ENCODE peak calls at places on chromosome 5, in nine cellular contexts. One of them, this sample, is unnamed.
A peak's percentile ranks its signal among the peaks of the same experiment; 100 is the strongest.

GRCh38 chr5:56610093-56610698 is 205.2 kb upstream of the MAP3K1 start:
- DNase-seq in progenitor cell of endocrine pancreas: no peak
- DNase-seq in A172: no peak
- DNase-seq in substantia nigra: no peak
- DNase-seq in tibial nerve: no peak
- DNase-seq in GM23248: no peak
- DNase-seq in RPMI7951: no peak
- DNase-seq in naive thymus-derived CD8-positive, alpha-beta T cell: no peak
- DNase-seq in NCI-H1092 treated with DMSO at 0.1 percent for 48 hours: no peak
- DNase-seq in this sample: no peak

GRCh38 chr5:103894882-103895281 is 332.3 kb upstream of the NUDT12 start:
- DNase-seq in progenitor cell of endocrine pancreas: no peak
- DNase-seq in A172: peak; percentile 62
- DNase-seq in substantia nigra: peak; percentile 34
- DNase-seq in tibial nerve: no peak
- DNase-seq in GM23248: no peak
- DNase-seq in RPMI7951: peak; percentile 7
- DNase-seq in naive thymus-derived CD8-positive, alpha-beta T cell: no peak
- DNase-seq in NCI-H1092 treated with DMSO at 0.1 percent for 48 hours: no peak
- DNase-seq in this sample: no peak

GRCh38 chr5:140182803-140183367 is 7.9 kb downstream of the CYSTM1 start:
- DNase-seq in progenitor cell of endocrine pancreas: no peak
- DNase-seq in A172: peak; percentile 64
- DNase-seq in substantia nigra: no peak
- DNase-seq in tibial nerve: no peak
- DNase-seq in GM23248: peak; percentile 84
- DNase-seq in RPMI7951: peak; percentile 32
- DNase-seq in naive thymus-derived CD8-positive, alpha-beta T cell: no peak
- DNase-seq in NCI-H1092 treated with DMSO at 0.1 percent for 48 hours: peak; percentile 10
- DNase-seq in this sample: peak; percentile 50

GRCh38 chr5:138466900-138467710 is 1.8 kb downstream of the EGR1 start:
- DNase-seq in progenitor cell of endocrine pancreas: no peak
- DNase-seq in A172: no peak
- DNase-seq in substantia nigra: no peak
- DNase-seq in tibial nerve: no peak
- DNase-seq in GM23248: peak; percentile 34
- DNase-seq in RPMI7951: peak; percentile 48
- DNase-seq in naive thymus-derived CD8-positive, alpha-beta T cell: no peak
- DNase-seq in NCI-H1092 treated with DMSO at 0.1 percent for 48 hours: no peak
- DNase-seq in this sample: peak; percentile 56

GRCh38 chr5:142841511-142842255 is 71.5 kb downstream of the ARHGAP26 start:
- DNase-seq in progenitor cell of endocrine pancreas: no peak
- DNase-seq in A172: no peak
- DNase-seq in substantia nigra: no peak
- DNase-seq in tibial nerve: peak; percentile 33
- DNase-seq in GM23248: peak; percentile 91
- DNase-seq in RPMI7951: peak; percentile 18
- DNase-seq in naive thymus-derived CD8-positive, alpha-beta T cell: no peak
- DNase-seq in NCI-H1092 treated with DMSO at 0.1 percent for 48 hours: no peak
- DNase-seq in this sample: peak; percentile 70

GRCh38 chr5:153896701-153897100 is 142.0 kb downstream of the FAM114A2 start:
- DNase-seq in progenitor cell of endocrine pancreas: no peak
- DNase-seq in A172: peak; percentile 29
- DNase-seq in substantia nigra: no peak
- DNase-seq in tibial nerve: no peak
- DNase-seq in GM23248: peak; percentile 65
- DNase-seq in RPMI7951: peak; percentile 47
- DNase-seq in naive thymus-derived CD8-positive, alpha-beta T cell: no peak
- DNase-seq in NCI-H1092 treated with DMSO at 0.1 percent for 48 hours: peak; percentile 66
- DNase-seq in this sample: no peak

GRCh38 chr5:141734501-141735231 is 52.6 kb upstream of the ARAP3 start:
- DNase-seq in progenitor cell of endocrine pancreas: peak; percentile 67
- DNase-seq in A172: peak; percentile 67
- DNase-seq in substantia nigra: no peak
- DNase-seq in tibial nerve: no peak
- DNase-seq in GM23248: peak; percentile 78
- DNase-seq in RPMI7951: peak; percentile 47
- DNase-seq in naive thymus-derived CD8-positive, alpha-beta T cell: no peak
- DNase-seq in NCI-H1092 treated with DMSO at 0.1 percent for 48 hours: peak; percentile 20
- DNase-seq in this sample: peak; percentile 47

GRCh38 chr5:102850503-102850902 is 95.4 kb downstream of the PAM start:
- DNase-seq in progenitor cell of endocrine pancreas: no peak
- DNase-seq in A172: no peak
- DNase-seq in substantia nigra: no peak
- DNase-seq in tibial nerve: no peak
- DNase-seq in GM23248: no peak
- DNase-seq in RPMI7951: no peak
- DNase-seq in naive thymus-derived CD8-positive, alpha-beta T cell: no peak
- DNase-seq in NCI-H1092 treated with DMSO at 0.1 percent for 48 hours: no peak
- DNase-seq in this sample: no peak

GRCh38 chr5:62152394-62153123 is 153.4 kb upstream of the KIF2A start:
- DNase-seq in progenitor cell of endocrine pancreas: no peak
- DNase-seq in A172: no peak
- DNase-seq in substantia nigra: peak; percentile 25
- DNase-seq in tibial nerve: no peak
- DNase-seq in GM23248: no peak
- DNase-seq in RPMI7951: no peak
- DNase-seq in naive thymus-derived CD8-positive, alpha-beta T cell: no peak
- DNase-seq in NCI-H1092 treated with DMSO at 0.1 percent for 48 hours: peak; percentile 10
- DNase-seq in this sample: no peak

GRCh38 chr5:40413747-40414146 is 266.0 kb upstream of the PTGER4 start:
- DNase-seq in progenitor cell of endocrine pancreas: no peak
- DNase-seq in A172: no peak
- DNase-seq in substantia nigra: no peak
- DNase-seq in tibial nerve: no peak
- DNase-seq in GM23248: peak; percentile 76
- DNase-seq in RPMI7951: peak; percentile 68
- DNase-seq in naive thymus-derived CD8-positive, alpha-beta T cell: no peak
- DNase-seq in NCI-H1092 treated with DMSO at 0.1 percent for 48 hours: no peak
- DNase-seq in this sample: no peak

GRCh38 chr5:6359941-6360683 is 18.2 kb downstream of the MED10 start:
- DNase-seq in progenitor cell of endocrine pancreas: no peak
- DNase-seq in A172: peak; percentile 2
- DNase-seq in substantia nigra: no peak
- DNase-seq in tibial nerve: no peak
- DNase-seq in GM23248: no peak
- DNase-seq in RPMI7951: peak; percentile 27
- DNase-seq in naive thymus-derived CD8-positive, alpha-beta T cell: peak; percentile 30
- DNase-seq in NCI-H1092 treated with DMSO at 0.1 percent for 48 hours: no peak
- DNase-seq in this sample: no peak

GRCh38 chr5:129460121-129460950 is at the start of gene ADAMTS19:
- DNase-seq in progenitor cell of endocrine pancreas: no peak
- DNase-seq in A172: no peak
- DNase-seq in substantia nigra: peak; percentile 17
- DNase-seq in tibial nerve: no peak
- DNase-seq in GM23248: peak; percentile 46
- DNase-seq in RPMI7951: no peak
- DNase-seq in naive thymus-derived CD8-positive, alpha-beta T cell: no peak
- DNase-seq in NCI-H1092 treated with DMSO at 0.1 percent for 48 hours: no peak
- DNase-seq in this sample: peak; percentile 28

GRCh38 chr5:62596691-62597090 is 18.1 kb downstream of the LRRC70 start:
- DNase-seq in progenitor cell of endocrine pancreas: no peak
- DNase-seq in A172: no peak
- DNase-seq in substantia nigra: no peak
- DNase-seq in tibial nerve: no peak
- DNase-seq in GM23248: peak; percentile 41
- DNase-seq in RPMI7951: no peak
- DNase-seq in naive thymus-derived CD8-positive, alpha-beta T cell: no peak
- DNase-seq in NCI-H1092 treated with DMSO at 0.1 percent for 48 hours: no peak
- DNase-seq in this sample: no peak

GRCh38 chr5:74947961-74948613 is 81.9 kb upstream of the FAM169A start:
- DNase-seq in progenitor cell of endocrine pancreas: no peak
- DNase-seq in A172: no peak
- DNase-seq in substantia nigra: no peak
- DNase-seq in tibial nerve: no peak
- DNase-seq in GM23248: peak; percentile 8
- DNase-seq in RPMI7951: no peak
- DNase-seq in naive thymus-derived CD8-positive, alpha-beta T cell: no peak
- DNase-seq in NCI-H1092 treated with DMSO at 0.1 percent for 48 hours: no peak
- DNase-seq in this sample: no peak

GRCh38 chr5:103668281-103668680 is 105.7 kb upstream of the NUDT12 start:
- DNase-seq in progenitor cell of endocrine pancreas: no peak
- DNase-seq in A172: no peak
- DNase-seq in substantia nigra: no peak
- DNase-seq in tibial nerve: no peak
- DNase-seq in GM23248: no peak
- DNase-seq in RPMI7951: no peak
- DNase-seq in naive thymus-derived CD8-positive, alpha-beta T cell: no peak
- DNase-seq in NCI-H1092 treated with DMSO at 0.1 percent for 48 hours: no peak
- DNase-seq in this sample: no peak

GRCh38 chr5:10481241-10481932 is 39.7 kb downstream of the ROPN1L start:
- DNase-seq in progenitor cell of endocrine pancreas: no peak
- DNase-seq in A172: no peak
- DNase-seq in substantia nigra: no peak
- DNase-seq in tibial nerve: no peak
- DNase-seq in GM23248: no peak
- DNase-seq in RPMI7951: no peak
- DNase-seq in naive thymus-derived CD8-positive, alpha-beta T cell: no peak
- DNase-seq in NCI-H1092 treated with DMSO at 0.1 percent for 48 hours: no peak
- DNase-seq in this sample: no peak

GRCh38 chr5:569358-569867 is 42.7 kb upstream of the CEP72 start:
- DNase-seq in progenitor cell of endocrine pancreas: no peak
- DNase-seq in A172: no peak
- DNase-seq in substantia nigra: no peak
- DNase-seq in tibial nerve: no peak
- DNase-seq in GM23248: no peak
- DNase-seq in RPMI7951: no peak
- DNase-seq in naive thymus-derived CD8-positive, alpha-beta T cell: no peak
- DNase-seq in NCI-H1092 treated with DMSO at 0.1 percent for 48 hours: no peak
- DNase-seq in this sample: no peak

GRCh38 chr5:179149278-179149677 is 89.1 kb downstream of the ZNF354C start:
- DNase-seq in progenitor cell of endocrine pancreas: no peak
- DNase-seq in A172: no peak
- DNase-seq in substantia nigra: no peak
- DNase-seq in tibial nerve: no peak
- DNase-seq in GM23248: no peak
- DNase-seq in RPMI7951: no peak
- DNase-seq in naive thymus-derived CD8-positive, alpha-beta T cell: no peak
- DNase-seq in NCI-H1092 treated with DMSO at 0.1 percent for 48 hours: no peak
- DNase-seq in this sample: no peak

GRCh38 chr5:61731946-61732314 is 399.9 kb downstream of the ZSWIM6 start:
- DNase-seq in progenitor cell of endocrine pancreas: no peak
- DNase-seq in A172: no peak
- DNase-seq in substantia nigra: no peak
- DNase-seq in tibial nerve: no peak
- DNase-seq in GM23248: no peak
- DNase-seq in RPMI7951: no peak
- DNase-seq in naive thymus-derived CD8-positive, alpha-beta T cell: no peak
- DNase-seq in NCI-H1092 treated with DMSO at 0.1 percent for 48 hours: no peak
- DNase-seq in this sample: no peak

GRCh38 chr5:39384271-39384670 is 20.0 kb upstream of the C9 start:
- DNase-seq in progenitor cell of endocrine pancreas: no peak
- DNase-seq in A172: no peak
- DNase-seq in substantia nigra: no peak
- DNase-seq in tibial nerve: no peak
- DNase-seq in GM23248: no peak
- DNase-seq in RPMI7951: no peak
- DNase-seq in naive thymus-derived CD8-positive, alpha-beta T cell: no peak
- DNase-seq in NCI-H1092 treated with DMSO at 0.1 percent for 48 hours: no peak
- DNase-seq in this sample: no peak

GRCh38 chr5:83877911-83878706 is 157.5 kb upstream of the HAPLN1 start:
- DNase-seq in progenitor cell of endocrine pancreas: no peak
- DNase-seq in A172: no peak
- DNase-seq in substantia nigra: no peak
- DNase-seq in tibial nerve: no peak
- DNase-seq in GM23248: peak; percentile 27
- DNase-seq in RPMI7951: peak; percentile 1
- DNase-seq in naive thymus-derived CD8-positive, alpha-beta T cell: no peak
- DNase-seq in NCI-H1092 treated with DMSO at 0.1 percent for 48 hours: no peak
- DNase-seq in this sample: no peak

GRCh38 chr5:121087560-121087959 is 623.5 kb downstream of the PRR16 start:
- DNase-seq in progenitor cell of endocrine pancreas: no peak
- DNase-seq in A172: no peak
- DNase-seq in substantia nigra: no peak
- DNase-seq in tibial nerve: no peak
- DNase-seq in GM23248: no peak
- DNase-seq in RPMI7951: no peak
- DNase-seq in naive thymus-derived CD8-positive, alpha-beta T cell: no peak
- DNase-seq in NCI-H1092 treated with DMSO at 0.1 percent for 48 hours: no peak
- DNase-seq in this sample: no peak

GRCh38 chr5:16437974-16438373 is 27.6 kb downstream of the ZNF622 start:
- DNase-seq in progenitor cell of endocrine pancreas: no peak
- DNase-seq in A172: no peak
- DNase-seq in substantia nigra: no peak
- DNase-seq in tibial nerve: no peak
- DNase-seq in GM23248: peak; percentile 25
- DNase-seq in RPMI7951: peak; percentile 17
- DNase-seq in naive thymus-derived CD8-positive, alpha-beta T cell: no peak
- DNase-seq in NCI-H1092 treated with DMSO at 0.1 percent for 48 hours: no peak
- DNase-seq in this sample: no peak

GRCh38 chr5:81924467-81924866 is 47.4 kb upstream of the ATG10 start:
- DNase-seq in progenitor cell of endocrine pancreas: no peak
- DNase-seq in A172: no peak
- DNase-seq in substantia nigra: no peak
- DNase-seq in tibial nerve: no peak
- DNase-seq in GM23248: no peak
- DNase-seq in RPMI7951: no peak
- DNase-seq in naive thymus-derived CD8-positive, alpha-beta T cell: no peak
- DNase-seq in NCI-H1092 treated with DMSO at 0.1 percent for 48 hours: peak; percentile 69
- DNase-seq in this sample: no peak

GRCh38 chr5:83509535-83509934 is 38.0 kb downstream of the VCAN start:
- DNase-seq in progenitor cell of endocrine pancreas: no peak
- DNase-seq in A172: peak; percentile 22
- DNase-seq in substantia nigra: no peak
- DNase-seq in tibial nerve: no peak
- DNase-seq in GM23248: peak; percentile 17
- DNase-seq in RPMI7951: peak; percentile 87
- DNase-seq in naive thymus-derived CD8-positive, alpha-beta T cell: no peak
- DNase-seq in NCI-H1092 treated with DMSO at 0.1 percent for 48 hours: peak; percentile 3
- DNase-seq in this sample: peak; percentile 84

GRCh38 chr5:14167211-14167845 is 24.2 kb downstream of the TRIO start:
- DNase-seq in progenitor cell of endocrine pancreas: no peak
- DNase-seq in A172: no peak
- DNase-seq in substantia nigra: no peak
- DNase-seq in tibial nerve: no peak
- DNase-seq in GM23248: peak; percentile 80
- DNase-seq in RPMI7951: peak; percentile 75
- DNase-seq in naive thymus-derived CD8-positive, alpha-beta T cell: no peak
- DNase-seq in NCI-H1092 treated with DMSO at 0.1 percent for 48 hours: no peak
- DNase-seq in this sample: peak; percentile 68

GRCh38 chr5:43891112-43891511 is 288.1 kb downstream of the NNT start:
- DNase-seq in progenitor cell of endocrine pancreas: no peak
- DNase-seq in A172: no peak
- DNase-seq in substantia nigra: no peak
- DNase-seq in tibial nerve: no peak
- DNase-seq in GM23248: no peak
- DNase-seq in RPMI7951: no peak
- DNase-seq in naive thymus-derived CD8-positive, alpha-beta T cell: no peak
- DNase-seq in NCI-H1092 treated with DMSO at 0.1 percent for 48 hours: no peak
- DNase-seq in this sample: no peak

GRCh38 chr5:145568581-145568980 is 266.6 kb downstream of the PRELID2 start:
- DNase-seq in progenitor cell of endocrine pancreas: no peak
- DNase-seq in A172: peak; percentile 11
- DNase-seq in substantia nigra: no peak
- DNase-seq in tibial nerve: no peak
- DNase-seq in GM23248: peak; percentile 18
- DNase-seq in RPMI7951: no peak
- DNase-seq in naive thymus-derived CD8-positive, alpha-beta T cell: no peak
- DNase-seq in NCI-H1092 treated with DMSO at 0.1 percent for 48 hours: no peak
- DNase-seq in this sample: peak; percentile 28

GRCh38 chr5:157463081-157463480 is 3.1 kb downstream of the NIPAL4 start:
- DNase-seq in progenitor cell of endocrine pancreas: no peak
- DNase-seq in A172: peak; percentile 27
- DNase-seq in substantia nigra: no peak
- DNase-seq in tibial nerve: no peak
- DNase-seq in GM23248: peak; percentile 54
- DNase-seq in RPMI7951: peak; percentile 17
- DNase-seq in naive thymus-derived CD8-positive, alpha-beta T cell: no peak
- DNase-seq in NCI-H1092 treated with DMSO at 0.1 percent for 48 hours: no peak
- DNase-seq in this sample: peak; percentile 32